ENCODE peak calls at places on chromosomes 3 and 15, in eight cellular contexts. J is mesendoderm, O is mammary epithelial cell, H is sigmoid colon, E is Panc1, L is hepatocyte, Z is left lung, I is stomach. P is an unnamed sample.

GRCh38 chr3:149621218-149622005 is 36.4 kb downstream of the WWTR1 start:
- DNase-seq in O (peak; percentile 86), J (no peak), Z (no peak), L (no peak), E (no peak), H (no peak), I (no peak), P (peak; percentile 55)

GRCh38 chr3:189975376-189975990 is 145.2 kb downstream of the P3H2 start:
- DNase-seq in E (no peak), H (no peak), Z (no peak), O (no peak), J (no peak), L (no peak), I (no peak), P (no peak)

GRCh38 chr15:61857169-61857829 is 202.9 kb downstream of the VPS13C start:
- DNase-seq in E (no peak), Z (no peak), O (no peak), L (no peak), I (no peak), J (peak; percentile 13), H (no peak), P (no peak)

GRCh38 chr15:58269455-58270414 is 131.6 kb downstream of the AQP9 start:
- DNase-seq in O (peak; percentile 76), I (no peak), J (peak; percentile 90), H (no peak), Z (no peak), E (peak; percentile 25), L (peak; percentile 76), P (peak; percentile 11)

GRCh38 chr3:105904251-105904650 is 35.4 kb upstream of the CBLB start:
- DNase-seq in L (no peak), O (no peak), I (no peak), H (no peak), Z (no peak), J (no peak), E (no peak), P (no peak)

GRCh38 chr15:34753236-34753894 is 1.4 kb downstream of the GJD2 start:
- DNase-seq in L (peak; percentile 78), O (peak; percentile 44), Z (no peak), H (no peak), I (no peak), E (no peak), J (peak; percentile 86), P (peak; percentile 45)

GRCh38 chr3:124602986-124603627 is 127.1 kb upstream of the UMPS start:
- DNase-seq in H (no peak), J (no peak), E (no peak), L (no peak), Z (no peak), O (no peak), I (no peak), P (no peak)

GRCh38 chr15:83129791-83130190 is 22.3 kb downstream of the TM6SF1 start:
- DNase-seq in Z (no peak), H (no peak), I (no peak), J (no peak), L (no peak), O (no peak), E (no peak), P (no peak)

GRCh38 chr15:35123743-35124142 is 38.6 kb upstream of the NANOGP8 start:
- DNase-seq in O (no peak), Z (no peak), E (no peak), L (no peak), I (no peak), J (no peak), H (no peak), P (no peak)

GRCh38 chr3:50160561-50160983 is 5.4 kb downstream of the SEMA3F start:
- DNase-seq in Z (no peak), H (no peak), I (peak; percentile 47), J (peak; percentile 87), O (no peak), E (no peak), L (no peak), P (no peak)

GRCh38 chr3:138220788-138221187 is 33.7 kb downstream of the ARMC8 start:
- DNase-seq in L (no peak), J (no peak), Z (no peak), O (no peak), H (no peak), I (no peak), E (no peak), P (peak; percentile 48)

GRCh38 chr3:129623447-129624118 is 17.1 kb upstream of the PLXND1 start:
- DNase-seq in H (peak; percentile 80), O (no peak), Z (peak; percentile 84), L (peak; percentile 51), I (peak; percentile 80), E (no peak), J (no peak), P (no peak)

GRCh38 chr3:45677045-45677436 is 12.2 kb upstream of the SACM1L start:
- DNase-seq in J (peak; percentile 83), I (no peak), E (no peak), O (peak; percentile 85), L (peak; percentile 79), Z (peak; percentile 83), H (peak; percentile 89), P (no peak)

GRCh38 chr3:37310666-37311050 is 136.3 kb upstream of the LRRFIP2 start:
- DNase-seq in E (no peak), L (no peak), Z (no peak), H (no peak), O (no peak), J (no peak), I (no peak), P (no peak)

GRCh38 chr15:39661776-39662175 is 80.9 kb downstream of the THBS1 start:
- DNase-seq in I (no peak), H (no peak), E (no peak), L (no peak), O (no peak), J (no peak), Z (no peak), P (no peak)

DNA sequence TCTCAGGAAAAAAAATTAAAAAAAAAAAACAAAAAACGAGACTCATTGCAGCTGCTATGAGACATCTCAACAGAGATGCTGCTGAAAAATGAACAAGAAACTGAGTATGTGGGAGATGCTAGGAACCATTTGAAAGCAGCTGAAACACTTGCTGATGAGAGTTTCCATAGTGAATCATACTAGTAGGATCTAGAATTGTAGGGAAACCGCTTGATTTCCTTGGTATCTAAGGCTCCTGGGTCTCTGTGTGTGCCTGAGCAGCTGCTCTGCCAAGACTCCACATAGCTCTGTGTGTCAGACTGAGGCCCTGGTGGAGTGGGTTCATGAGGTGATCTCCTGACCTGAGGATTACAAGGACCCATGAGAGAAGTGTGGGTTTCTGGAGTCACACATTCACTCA is 313.4 kb upstream of the NECTIN3 start:
- DNase-seq in I (no peak), Z (no peak), H (no peak), L (no peak), E (no peak), J (no peak), O (no peak), P (no peak)
- H3K4me3 ChIP-seq in I (no peak overlapping the region), Z (no peak overlapping the region), H (no peak overlapping the region), L (no peak overlapping the region), E (no peak overlapping the region), J (no peak overlapping the region), O (no peak overlapping the region), P (no peak overlapping the region)

GRCh38 chr15:51749307-51749706 is 2.1 kb upstream of the TMOD2 start:
- DNase-seq in J (no peak), O (no peak), I (no peak), L (no peak), H (no peak), Z (no peak), E (no peak), P (no peak)

GRCh38 chr15:51750942-51751686 is at the start of gene TMOD2:
- DNase-seq in I (peak; percentile 53), Z (peak; percentile 92), E (no peak), J (peak; percentile 44), L (peak; percentile 71), O (peak; percentile 66), H (peak; percentile 72), P (peak; percentile 32)

GRCh38 chr15:51751687-51752683 is 588 bp downstream of the TMOD2 start:
- DNase-seq in L (peak; percentile 48), O (peak; percentile 65), E (no peak), H (peak; percentile 71), J (peak; percentile 63), I (peak; percentile 33), Z (peak; percentile 82), P (peak; percentile 24)

GRCh38 chr15:51752918-51753317 is 1.5 kb downstream of the TMOD2 start:
- DNase-seq in L (no peak), I (no peak), O (no peak), E (no peak), J (no peak), Z (no peak), H (no peak), P (no peak)

GRCh38 chr15:51750186-51750585 is 1.2 kb upstream of the TMOD2 start:
- DNase-seq in O (no peak), H (no peak), L (no peak), I (no peak), E (no peak), Z (no peak), J (no peak), P (no peak)
- H3K27me3 ChIP-seq in O (no peaks in the 10 kb centered on the region), H (no peaks in the 10 kb centered on the region), L (peaks cover 67% of the 10 kb centered on the region), I (peaks cover 6% of the 10 kb centered on the region), E (peaks cover 42% of the 10 kb centered on the region), Z (no peaks in the 10 kb centered on the region), J (peaks cover 13% of the 10 kb centered on the region), P (peaks cover 66% of the 10 kb centered on the region)

DNA sequence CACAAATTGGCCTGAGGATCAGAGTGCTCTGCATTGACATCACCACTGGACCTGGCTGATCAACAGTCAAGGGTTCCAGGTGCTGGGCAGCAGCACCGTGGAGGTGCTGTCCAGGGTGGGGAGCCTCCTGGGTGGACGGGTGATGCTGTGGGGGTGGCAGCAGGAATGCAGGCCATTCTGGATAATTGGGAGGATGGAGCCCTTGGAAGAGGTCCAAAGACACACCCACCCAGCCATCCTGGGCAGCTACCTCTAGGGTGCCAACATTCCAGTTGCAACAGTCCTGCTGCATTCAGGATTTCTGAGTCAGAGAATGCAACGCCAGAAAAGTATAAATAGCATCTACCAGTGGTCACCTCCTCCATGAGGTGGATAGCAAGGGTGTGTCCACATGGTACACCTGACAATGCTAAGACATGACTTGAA is 26.8 kb downstream of the STARD5 start:
- DNase-seq in I (no peak), H (no peak), L (no peak), Z (no peak), O (peak; percentile 93), E (no peak), J (no peak), P (peak; percentile 82)
- H3K4me3 ChIP-seq in I (peak overlapping the region; percentile 39), H (peak overlapping the region; percentile 15), L (no peak overlapping the region), Z (no peak overlapping the region), O (no peak overlapping the region), E (no peak overlapping the region), J (no peak overlapping the region), P (no peak overlapping the region)

DNA sequence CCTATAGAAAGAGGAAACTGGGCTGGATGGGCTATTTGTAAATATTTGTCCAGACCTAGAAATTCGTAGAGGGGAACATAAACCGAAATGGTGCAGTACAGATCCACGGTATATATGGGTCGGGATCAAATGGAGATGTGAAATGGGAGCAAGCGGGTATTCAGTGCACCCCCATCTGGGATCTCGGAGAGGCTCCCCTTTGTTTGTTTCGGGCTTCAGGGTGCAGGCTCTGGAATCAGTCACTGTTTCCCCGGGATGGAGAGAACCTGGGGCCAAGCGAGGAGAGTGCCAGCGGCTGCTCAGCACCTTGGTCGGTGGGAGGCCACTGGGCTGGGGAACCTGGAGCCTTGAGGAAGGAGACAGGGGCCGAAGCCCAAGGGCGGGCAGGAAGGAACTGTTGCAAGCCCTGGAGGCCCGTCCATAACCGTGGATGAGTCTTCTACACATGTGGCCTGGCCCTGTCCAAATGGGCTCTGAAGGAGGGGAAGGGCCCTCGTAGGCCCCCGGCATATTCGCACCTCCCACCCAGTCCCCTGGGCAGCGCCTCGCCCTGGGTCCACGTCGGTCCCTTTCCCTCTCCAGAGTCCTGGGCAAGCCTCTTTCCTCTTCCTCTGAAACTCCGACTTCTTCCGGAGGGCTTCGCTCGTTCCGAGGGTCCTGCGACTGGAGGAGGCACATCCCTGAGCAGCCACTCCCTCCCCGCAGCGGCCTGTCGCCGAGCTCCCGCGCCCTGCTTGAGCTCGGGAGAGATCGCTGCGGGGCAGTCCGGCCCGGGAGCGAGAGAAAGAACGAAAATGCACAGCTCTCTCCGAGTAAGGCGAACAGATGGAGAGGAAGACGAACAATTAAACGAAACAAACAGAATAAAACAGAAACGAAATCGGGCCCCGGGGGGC is 3.0 kb downstream of the ISL2 start:
- DNase-seq in O (no peak), J (peak; percentile 48), H (no peak), E (no peak), Z (peak; percentile 81), I (no peak), L (no peak), P (no peak)
- H3K27me3 ChIP-seq in O (peaks cover 73% of the 10 kb centered on the region), J (peaks cover 65% of the 10 kb centered on the region), H (peaks cover 100% of the 10 kb centered on the region), E (peaks cover 8% of the 10 kb centered on the region), Z (peaks cover 100% of the 10 kb centered on the region), I (peaks cover 100% of the 10 kb centered on the region), L (peaks cover 96% of the 10 kb centered on the region), P (no peaks in the 10 kb centered on the region)